ENCODE peak calls at places on chromosomes 3 and 15, in four cellular contexts. R, V, O and M are unnamed samples.

GRCh38 chr15:100060276-100060926 is 281.4 kb downstream of the ADAMTS17 start:
- DNase-seq in R (no peak), V (no peak), O (no peak), M (no peak)

GRCh38 chr3:53184701-53185100 is 23.7 kb downstream of the PRKCD start:
- DNase-seq in R (no peak), V (no peak), O (no peak), M (no peak)

GRCh38 chr3:145767909-145768308 is 393.1 kb downstream of the PLOD2 start:
- DNase-seq in R (no peak), V (no peak), O (no peak), M (no peak)

GRCh38 chr3:102174312-102174712 is 260.5 kb upstream of the ZPLD1 start:
- DNase-seq in R (no peak), V (no peak), O (no peak), M (no peak)

GRCh38 chr15:64623347-64624024 is 151.9 kb downstream of the RBPMS2 start:
- DNase-seq in R (no peak), V (no peak), O (no peak), M (peak; percentile 54)

GRCh38 chr3:107938128-107938527 is 152.7 kb downstream of the CD47 start:
- DNase-seq in R (peak; percentile 4), V (no peak), O (peak; percentile 21), M (no peak)

GRCh38 chr3:152058906-152059305 is 185.5 kb downstream of the SUCNR1 start:
- DNase-seq in R (no peak), V (no peak), O (no peak), M (no peak)

GRCh38 chr3:42182555-42182954 is 83.4 kb downstream of the CCK start:
- DNase-seq in R (no peak), V (no peak), O (no peak), M (no peak)

GRCh38 chr3:62371735-62372591 is 1.4 kb downstream of the FEZF2 start:
- DNase-seq in R (no peak), V (no peak), O (no peak), M (no peak)

GRCh38 chr15:70539409-70539808 is 223.9 kb downstream of the UACA start:
- DNase-seq in R (no peak), V (no peak), O (no peak), M (no peak)

GRCh38 chr3:11136116-11136515 is 18.2 kb upstream of the HRH1 start:
- DNase-seq in R (no peak), V (no peak), O (no peak), M (no peak)

GRCh38 chr3:13581485-13582365 is 32.8 kb downstream of the FBLN2 start:
- DNase-seq in R (no peak), V (no peak), O (no peak), M (no peak)

GRCh38 chr15:69573815-69574472 is 121.3 kb downstream of the RPLP1 start:
- DNase-seq in R (no peak), V (no peak), O (no peak), M (no peak)

GRCh38 chr3:133745981-133746721 is at the start of gene TF:
- DNase-seq in R (peak; percentile 95), V (no peak), O (no peak), M (no peak)

GRCh38 chr3:117447419-117447818 is 737.8 kb downstream of the TUSC7 start:
- DNase-seq in R (no peak), V (no peak), O (no peak), M (no peak)

GRCh38 chr3:171480526-171480925 is 20.3 kb upstream of the TNIK start:
- DNase-seq in R (no peak), V (no peak), O (no peak), M (peak; percentile 54)

GRCh38 chr3:46674031-46674592 is 19.4 kb downstream of the ALS2CL start:
- DNase-seq in R (peak; percentile 12), V (peak; percentile 56), O (no peak), M (no peak)

GRCh38 chr3:52891164-52891563 is 6.2 kb downstream of the STIMATE start:
- DNase-seq in R (no peak), V (no peak), O (no peak), M (no peak)

GRCh38 chr3:42123824-42124500 is 32.8 kb downstream of the TRAK1 start:
- DNase-seq in R (no peak), V (no peak), O (no peak), M (no peak)

GRCh38 chr15:87500240-87500639 is 756.3 kb downstream of the NTRK3 start:
- DNase-seq in R (no peak), V (no peak), O (no peak), M (no peak)

GRCh38 chr3:100521439-100521845 is 29.0 kb downstream of the TMEM45A start:
- DNase-seq in R (no peak), V (no peak), O (no peak), M (peak; percentile 78)

GRCh38 chr3:100830931-100831330 is 121.6 kb downstream of the TFG start:
- DNase-seq in R (no peak), V (no peak), O (no peak), M (no peak)

GRCh38 chr15:61083781-61084134 is 145.3 kb downstream of the RORA start:
- DNase-seq in R (no peak), V (no peak), O (no peak), M (no peak)

GRCh38 chr15:36999778-37000177 is 100.6 kb downstream of the MEIS2 start:
- DNase-seq in R (no peak), V (no peak), O (no peak), M (no peak)

GRCh38 chr3:151708868-151709267 is 24.9 kb upstream of the AADACL2 start:
- DNase-seq in R (no peak), V (no peak), O (no peak), M (no peak)

DNA sequence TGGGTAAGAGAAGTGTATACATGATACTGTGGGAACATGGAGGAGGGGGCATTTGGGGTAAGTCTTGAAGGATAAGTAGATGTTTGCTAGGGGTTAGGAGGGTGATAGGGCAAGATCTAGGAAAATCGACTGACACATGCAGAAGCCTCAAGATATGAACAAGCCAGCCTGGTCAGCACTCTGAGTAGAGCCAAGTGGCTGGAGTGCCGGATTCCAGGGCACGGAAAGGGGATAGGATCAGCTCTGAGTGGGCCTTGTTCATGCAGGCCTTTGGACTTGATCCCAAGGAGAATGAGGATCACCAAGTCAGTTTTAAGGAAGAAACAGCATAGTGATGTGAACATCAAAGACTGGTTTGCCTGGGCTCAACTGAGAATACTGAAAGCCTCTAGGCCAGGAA is 24.3 kb upstream of the MANF start:
- DNase-seq in R (no peak), V (no peak), O (no peak), M (no peak)
- TF ChIP-seq SRF in R (no peak), V (no peak), O (no peak), M (no peak)

GRCh38 chr3:129439817-129440647 is at the start of the genes IFT122 and MBD4:
- DNase-seq in R (peak; percentile 97), V (peak; percentile 91), O (peak; percentile 98), M (peak; percentile 99)
- TF ChIP-seq REST in R (peak; percentile 20), V (peak; percentile 75), O (no peak), M (peak; percentile 27)

GRCh38 chr15:62603757-62604156 is 438.7 kb upstream of the C2CD4B start:
- DNase-seq in R (no peak), V (no peak), O (no peak), M (no peak)
- TF ChIP-seq SRF in R (no peak), V (no peak), O (no peak), M (no peak)

DNA sequence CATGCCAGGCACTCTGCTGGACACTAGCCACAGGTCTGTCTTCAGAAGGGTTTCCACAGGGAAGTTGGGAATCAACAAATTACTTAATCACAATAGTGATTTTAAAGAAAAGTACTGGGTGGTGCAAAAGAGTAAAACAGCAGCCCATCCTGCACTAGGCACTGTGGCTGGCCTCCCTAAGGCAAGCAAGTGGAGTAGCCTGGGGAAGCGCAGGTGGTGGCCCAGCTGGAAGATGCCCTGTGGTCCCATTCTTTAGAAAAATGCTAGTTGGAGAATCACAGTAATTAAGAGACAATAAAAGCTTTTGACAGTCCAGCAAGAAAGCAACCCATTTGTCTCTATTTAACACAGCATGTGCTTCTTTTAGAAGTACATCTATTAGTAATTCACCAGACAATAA is 409.0 kb upstream of the WNT5A start:
- DNase-seq in R (no peak), V (no peak), O (no peak), M (no peak)
- TF ChIP-seq REST in R (no peak), V (no peak), O (no peak), M (no peak)

GRCh38 chr15:40252438-40253178 is 13.7 kb downstream of the PAK6 start:
- DNase-seq in R (no peak), V (no peak), O (peak; percentile 42), M (no peak)
- TF ChIP-seq SRF in R (no peak), V (no peak), O (no peak), M (no peak)

DNA sequence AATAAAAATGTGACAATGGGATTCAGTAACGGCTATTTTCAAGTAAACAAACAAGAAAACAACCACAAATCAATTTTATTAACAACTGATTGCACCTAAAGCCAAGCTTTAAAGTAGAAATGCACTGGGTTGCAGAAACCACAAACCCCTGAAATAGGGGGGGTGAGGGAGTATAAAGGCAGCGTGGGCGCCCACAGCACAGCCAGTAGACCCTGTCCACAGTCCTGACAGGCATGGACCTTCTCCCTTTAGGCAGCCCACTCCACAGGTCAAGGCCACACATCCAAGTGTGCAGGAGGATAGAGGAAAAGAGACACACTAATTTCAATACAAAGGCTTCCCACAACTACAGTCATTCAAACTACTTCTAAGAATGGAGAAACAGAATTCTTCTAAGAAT is 48.8 kb downstream of the CHSY1 start:
- DNase-seq in R (no peak), V (no peak), O (no peak), M (no peak)
- TF ChIP-seq REST in R (no peak), V (no peak), O (no peak), M (peak; percentile 74)